ENCODE peak calls at places on chromosomes 7 and 10, in four cellular contexts. D is neural progenitor cell, V is posterior vena cava, B is RWPE1. Y is an unnamed sample.

GRCh38 chr10:54559498-54559897 is 241.5 kb downstream of the PCDH15 start:
- DNase-seq in V (no peak), D (no peak), B (no peak), Y (no peak)

GRCh38 chr7:132518102-132518838 is 58.0 kb downstream of the PLXNA4 start:
- DNase-seq in V (no peak), D (peak; percentile 49), B (peak; percentile 4), Y (no peak)

GRCh38 chr10:75401569-75402485 is at the start of gene ZNF503:
- DNase-seq in V (peak; percentile 99), B (peak; percentile 97), D (peak; percentile 98), Y (peak; percentile 98)

GRCh38 chr10:27285093-27285492 is 44.5 kb upstream of the ACBD5 start:
- DNase-seq in D (peak; percentile 43), B (no peak), V (no peak), Y (no peak)

GRCh38 chr7:100441641-100442535 is 5.6 kb upstream of the PPP1R35 start:
- DNase-seq in B (no peak), D (no peak), V (peak; percentile 60), Y (no peak)

GRCh38 chr10:110168601-110169481 is 38.6 kb upstream of the MXI1 start:
- DNase-seq in B (no peak), V (no peak), D (no peak), Y (no peak)

GRCh38 chr7:29449569-29450260 is 113.9 kb upstream of the PRR15 start:
- DNase-seq in B (peak; percentile 17), V (no peak), D (no peak), Y (no peak)

GRCh38 chr10:124308351-124308645 is 110.4 kb downstream of the OAT start:
- DNase-seq in V (peak; percentile 73), D (no peak), B (no peak), Y (no peak)

GRCh38 chr7:131943211-131943610 is 386.8 kb upstream of the PODXL start:
- DNase-seq in D (no peak), V (no peak), B (no peak), Y (no peak)

GRCh38 chr7:142685877-142686508 is 63.3 kb upstream of the PRSS1 start:
- DNase-seq in V (no peak), B (no peak), D (no peak), Y (no peak)

GRCh38 chr10:97234403-97234802 is 48.6 kb upstream of the SLIT1 start:
- DNase-seq in V (no peak), D (peak; percentile 39), B (peak; percentile 28), Y (peak; percentile 40)

Y was measured in retina.